ENCODE peak calls at places on chromosomes 13 and 19, in five cellular contexts. One of them, this sample, is unnamed.

GRCh38 chr19:13788991-13789390 is 6.3 kb upstream of the ZSWIM4 start:
- DNase-seq in activated naive CD8-positive, alpha-beta T cell treated with anti-CD3 and anti-CD28 coated beads, Interleukin-2, amount 50 U/mL, for 24 hours: no peak
- DNase-seq in tibial nerve: no peak
- DNase-seq in OCI-LY7: peak
- DNase-seq in WTC11: no peak
- DNase-seq in this sample: no peak

GRCh38 chr19:44602071-44602470 is 11.3 kb upstream of the IGSF23 start:
- DNase-seq in OCI-LY7: no peak
- DNase-seq in activated naive CD8-positive, alpha-beta T cell treated with anti-CD3 and anti-CD28 coated beads, Interleukin-2, amount 50 U/mL, for 24 hours: no peak
- DNase-seq in tibial nerve: no peak
- DNase-seq in WTC11: no peak
- DNase-seq in this sample: no peak

GRCh38 chr13:44293354-44293753 is 80.3 kb upstream of the SERP2 start:
- DNase-seq in WTC11: no peak
- DNase-seq in activated naive CD8-positive, alpha-beta T cell treated with anti-CD3 and anti-CD28 coated beads, Interleukin-2, amount 50 U/mL, for 24 hours: no peak
- DNase-seq in OCI-LY7: no peak
- DNase-seq in tibial nerve: no peak
- DNase-seq in this sample: no peak

GRCh38 chr13:46947425-46948191 is 50.8 kb upstream of the HTR2A start:
- DNase-seq in OCI-LY7: no peak
- DNase-seq in WTC11: no peak
- DNase-seq in activated naive CD8-positive, alpha-beta T cell treated with anti-CD3 and anti-CD28 coated beads, Interleukin-2, amount 50 U/mL, for 24 hours: no peak
- DNase-seq in tibial nerve: no peak
- DNase-seq in this sample: no peak

GRCh38 chr13:113862191-113862765 is 1.6 kb downstream of the GAS6 start:
- DNase-seq in WTC11: no peak
- DNase-seq in tibial nerve: no peak
- DNase-seq in OCI-LY7: no peak
- DNase-seq in activated naive CD8-positive, alpha-beta T cell treated with anti-CD3 and anti-CD28 coated beads, Interleukin-2, amount 50 U/mL, for 24 hours: no peak
- DNase-seq in this sample: no peak

GRCh38 chr19:4487572-4487971 is 15.5 kb downstream of the HDGFL2 start:
- DNase-seq in OCI-LY7: no peak
- DNase-seq in WTC11: no peak
- DNase-seq in tibial nerve: no peak
- DNase-seq in activated naive CD8-positive, alpha-beta T cell treated with anti-CD3 and anti-CD28 coated beads, Interleukin-2, amount 50 U/mL, for 24 hours: no peak
- DNase-seq in this sample: no peak

GRCh38 chr13:67077132-67077531 is 153.0 kb downstream of the PCDH9 start:
- DNase-seq in activated naive CD8-positive, alpha-beta T cell treated with anti-CD3 and anti-CD28 coated beads, Interleukin-2, amount 50 U/mL, for 24 hours: no peak
- DNase-seq in OCI-LY7: no peak
- DNase-seq in tibial nerve: no peak
- DNase-seq in WTC11: no peak
- DNase-seq in this sample: no peak

GRCh38 chr19:28492201-28492600 is 720.8 kb downstream of the UQCRFS1 start:
- DNase-seq in tibial nerve: no peak
- DNase-seq in WTC11: no peak
- DNase-seq in activated naive CD8-positive, alpha-beta T cell treated with anti-CD3 and anti-CD28 coated beads, Interleukin-2, amount 50 U/mL, for 24 hours: no peak
- DNase-seq in OCI-LY7: no peak
- DNase-seq in this sample: no peak

GRCh38 chr19:18790566-18791314 is at the start of gene COMP:
- DNase-seq in WTC11: peak
- DNase-seq in tibial nerve: no peak
- DNase-seq in OCI-LY7: no peak
- DNase-seq in activated naive CD8-positive, alpha-beta T cell treated with anti-CD3 and anti-CD28 coated beads, Interleukin-2, amount 50 U/mL, for 24 hours: no peak
- DNase-seq in this sample: peak

GRCh38 chr13:106173346-106173745 is 362.1 kb downstream of the EFNB2 start:
- DNase-seq in tibial nerve: no peak
- DNase-seq in OCI-LY7: no peak
- DNase-seq in WTC11: no peak
- DNase-seq in activated naive CD8-positive, alpha-beta T cell treated with anti-CD3 and anti-CD28 coated beads, Interleukin-2, amount 50 U/mL, for 24 hours: no peak
- DNase-seq in this sample: no peak

GRCh38 chr13:99983401-99984133 is 2.0 kb downstream of the ZIC2 start:
- DNase-seq in activated naive CD8-positive, alpha-beta T cell treated with anti-CD3 and anti-CD28 coated beads, Interleukin-2, amount 50 U/mL, for 24 hours: no peak
- DNase-seq in tibial nerve: no peak
- DNase-seq in WTC11: no peak
- DNase-seq in OCI-LY7: no peak
- DNase-seq in this sample: no peak

GRCh38 chr13:112056284-112056727 is 10.6 kb upstream of the SOX1 start:
- DNase-seq in tibial nerve: no peak
- DNase-seq in activated naive CD8-positive, alpha-beta T cell treated with anti-CD3 and anti-CD28 coated beads, Interleukin-2, amount 50 U/mL, for 24 hours: no peak
- DNase-seq in OCI-LY7: no peak
- DNase-seq in WTC11: peak
- DNase-seq in this sample: no peak

GRCh38 chr19:55642153-55643002 is 1.1 kb upstream of the ZNF581 start:
- DNase-seq in WTC11: peak
- DNase-seq in tibial nerve: no peak
- DNase-seq in OCI-LY7: peak
- DNase-seq in activated naive CD8-positive, alpha-beta T cell treated with anti-CD3 and anti-CD28 coated beads, Interleukin-2, amount 50 U/mL, for 24 hours: peak
- DNase-seq in this sample: peak

GRCh38 chr19:16185925-16186234 is 670 bp downstream of the FAM32A start:
- DNase-seq in OCI-LY7: peak
- DNase-seq in WTC11: no peak
- DNase-seq in activated naive CD8-positive, alpha-beta T cell treated with anti-CD3 and anti-CD28 coated beads, Interleukin-2, amount 50 U/mL, for 24 hours: no peak
- DNase-seq in tibial nerve: peak
- DNase-seq in this sample: no peak

GRCh38 chr19:18406749-18407148 is 9.3 kb upstream of the LRRC25 start:
- DNase-seq in WTC11: no peak
- DNase-seq in tibial nerve: no peak
- DNase-seq in activated naive CD8-positive, alpha-beta T cell treated with anti-CD3 and anti-CD28 coated beads, Interleukin-2, amount 50 U/mL, for 24 hours: no peak
- DNase-seq in OCI-LY7: no peak
- DNase-seq in this sample: no peak

GRCh38 chr19:10915511-10916091 is 12.8 kb downstream of the YIPF2 start:
- DNase-seq in WTC11: no peak
- DNase-seq in activated naive CD8-positive, alpha-beta T cell treated with anti-CD3 and anti-CD28 coated beads, Interleukin-2, amount 50 U/mL, for 24 hours: no peak
- DNase-seq in tibial nerve: peak
- DNase-seq in OCI-LY7: no peak
- DNase-seq in this sample: no peak

GRCh38 chr19:33830264-33830663 is 33.6 kb downstream of the KCTD15 start:
- DNase-seq in tibial nerve: no peak
- DNase-seq in WTC11: no peak
- DNase-seq in OCI-LY7: no peak
- DNase-seq in activated naive CD8-positive, alpha-beta T cell treated with anti-CD3 and anti-CD28 coated beads, Interleukin-2, amount 50 U/mL, for 24 hours: no peak
- DNase-seq in this sample: no peak

GRCh38 chr19:39277598-39277997 is 9.4 kb downstream of the IFNL2 start:
- DNase-seq in tibial nerve: no peak
- DNase-seq in activated naive CD8-positive, alpha-beta T cell treated with anti-CD3 and anti-CD28 coated beads, Interleukin-2, amount 50 U/mL, for 24 hours: no peak
- DNase-seq in WTC11: no peak
- DNase-seq in OCI-LY7: no peak
- DNase-seq in this sample: no peak

GRCh38 chr19:56933014-56933705 is 92.6 kb upstream of the PEG3 start:
- DNase-seq in activated naive CD8-positive, alpha-beta T cell treated with anti-CD3 and anti-CD28 coated beads, Interleukin-2, amount 50 U/mL, for 24 hours: no peak
- DNase-seq in OCI-LY7: no peak
- DNase-seq in tibial nerve: no peak
- DNase-seq in WTC11: no peak
- DNase-seq in this sample: no peak